ENCODE peak calls at places on chromosome 19, in seven cellular contexts. Q, R, D, S, A, X and V are unnamed samples.

GRCh38 chr19:16203256-16204004 is 5.7 kb downstream of the AP1M1 start:
- DNase-seq in Q (no peak), R (no peak), D (no peak), S (peak; percentile 33), A (no peak), X (no peak), V (no peak)

GRCh38 chr19:24054044-24054935 is 32.7 kb upstream of the ZNF254 start:
- DNase-seq in Q (peak; percentile 31), R (no peak), D (peak; percentile 89), S (no peak), A (peak; percentile 96), X (no peak), V (peak; percentile 100)

GRCh38 chr19:34189917-34190425 is 17.7 kb downstream of the LSM14A start:
- DNase-seq in Q (peak; percentile 33), R (no peak), D (no peak), S (no peak), A (no peak), X (no peak), V (no peak)

GRCh38 chr19:604355-604754 is 14.7 kb downstream of the HCN2 start:
- DNase-seq in Q (no peak), R (no peak), D (no peak), S (no peak), A (no peak), X (peak; percentile 32), V (no peak)

GRCh38 chr19:511101-511841 is 4.0 kb downstream of the TPGS1 start:
- DNase-seq in Q (peak; percentile 72), R (peak; percentile 79), D (peak; percentile 62), S (peak; percentile 88), A (no peak), X (peak; percentile 90), V (peak; percentile 64)

GRCh38 chr19:37817180-37817911 is 38.0 kb upstream of the ZNF573 start:
- DNase-seq in Q (peak; percentile 64), R (peak; percentile 59), D (peak; percentile 45), S (peak; percentile 95), A (peak; percentile 50), X (peak; percentile 40), V (peak; percentile 10)

GRCh38 chr19:50658438-50659317 is 9.4 kb downstream of the C19orf81 start:
- DNase-seq in Q (peak; percentile 91), R (no peak), D (peak; percentile 3), S (peak; percentile 97), A (peak; percentile 29), X (peak; percentile 67), V (no peak)

GRCh38 chr19:327291-328024 is 17.1 kb downstream of the MIER2 start:
- DNase-seq in Q (no peak), R (no peak), D (no peak), S (no peak), A (no peak), X (no peak), V (no peak)

GRCh38 chr19:18743281-18743825 is 47.8 kb downstream of the COMP start:
- DNase-seq in Q (peak; percentile 88), R (peak; percentile 76), D (peak; percentile 28), S (peak; percentile 54), A (no peak), X (no peak), V (peak; percentile 17)

GRCh38 chr19:47210180-47210490 is 20.9 kb downstream of the BBC3 start:
- DNase-seq in Q (no peak), R (no peak), D (no peak), S (no peak), A (no peak), X (no peak), V (no peak)

GRCh38 chr19:47125669-47125938 is 5.0 kb upstream of the SAE1 start:
- DNase-seq in Q (no peak), R (no peak), D (no peak), S (no peak), A (no peak), X (no peak), V (no peak)

GRCh38 chr19:18428837-18429674 is 8.9 kb downstream of the ISYNA1 start:
- DNase-seq in Q (peak; percentile 82), R (peak; percentile 78), D (peak; percentile 95), S (peak; percentile 97), A (peak; percentile 56), X (peak; percentile 91), V (peak; percentile 37)

GRCh38 chr19:58476498-58477015 is 405 bp downstream of the ZNF446 start:
- DNase-seq in Q (peak; percentile 18), R (no peak), D (peak; percentile 13), S (no peak), A (peak; percentile 40), X (no peak), V (no peak)

GRCh38 chr19:35742121-35742724 is at the start of gene IGFLR1:
- DNase-seq in Q (no peak), R (no peak), D (no peak), S (no peak), A (no peak), X (peak; percentile 58), V (no peak)

GRCh38 chr19:36244066-36244465 is 29.2 kb downstream of the ZNF146 start:
- DNase-seq in Q (no peak), R (no peak), D (no peak), S (peak; percentile 62), A (no peak), X (no peak), V (no peak)

GRCh38 chr19:55083004-55083850 is 7.6 kb downstream of the EPS8L1 start:
- DNase-seq in Q (no peak), R (peak; percentile 50), D (no peak), S (peak; percentile 81), A (no peak), X (no peak), V (no peak)

GRCh38 chr19:4338441-4339350 is at the start of gene STAP2:
- DNase-seq in Q (peak; percentile 17), R (peak; percentile 87), D (no peak), S (peak; percentile 80), A (no peak), X (peak; percentile 20), V (peak; percentile 85)

GRCh38 chr19:6413291-6413690 is 11.3 kb downstream of the KHSRP start:
- DNase-seq in Q (no peak), R (no peak), D (no peak), S (no peak), A (no peak), X (no peak), V (no peak)
- TF ChIP-seq CTCF in Q (no peak), R (no peak), D (no peak), S (no peak), A (no peak), X (no peak), V (no peak)

GRCh38 chr19:29525901-29526729 is at the start of gene VSTM2B:
- DNase-seq in Q (no peak), R (no peak), D (no peak), S (peak; percentile 66), A (no peak), X (no peak), V (no peak)

GRCh38 chr19:29528350-29528945 is 2.7 kb downstream of the VSTM2B start:
- DNase-seq in Q (peak; percentile 74), R (peak; percentile 54), D (peak; percentile 57), S (peak; percentile 94), A (peak; percentile 58), X (peak; percentile 46), V (peak; percentile 12)

GRCh38 chr19:29526730-29527499 is 1.1 kb downstream of the VSTM2B start:
- DNase-seq in Q (no peak), R (peak; percentile 34), D (no peak), S (peak; percentile 74), A (no peak), X (no peak), V (no peak)

GRCh38 chr19:29528946-29529645 is 3.3 kb downstream of the VSTM2B start:
- DNase-seq in Q (no peak), R (peak; percentile 35), D (no peak), S (peak; percentile 71), A (no peak), X (no peak), V (no peak)

GRCh38 chr19:29527500-29528328 is 1.9 kb downstream of the VSTM2B start:
- DNase-seq in Q (no peak), R (peak; percentile 39), D (no peak), S (no peak), A (no peak), X (no peak), V (no peak)
- TF ChIP-seq CTCF in Q (no peak), R (no peak), D (no peak), S (peak; percentile 57), A (no peak), X (no peak), V (no peak)

DNA sequence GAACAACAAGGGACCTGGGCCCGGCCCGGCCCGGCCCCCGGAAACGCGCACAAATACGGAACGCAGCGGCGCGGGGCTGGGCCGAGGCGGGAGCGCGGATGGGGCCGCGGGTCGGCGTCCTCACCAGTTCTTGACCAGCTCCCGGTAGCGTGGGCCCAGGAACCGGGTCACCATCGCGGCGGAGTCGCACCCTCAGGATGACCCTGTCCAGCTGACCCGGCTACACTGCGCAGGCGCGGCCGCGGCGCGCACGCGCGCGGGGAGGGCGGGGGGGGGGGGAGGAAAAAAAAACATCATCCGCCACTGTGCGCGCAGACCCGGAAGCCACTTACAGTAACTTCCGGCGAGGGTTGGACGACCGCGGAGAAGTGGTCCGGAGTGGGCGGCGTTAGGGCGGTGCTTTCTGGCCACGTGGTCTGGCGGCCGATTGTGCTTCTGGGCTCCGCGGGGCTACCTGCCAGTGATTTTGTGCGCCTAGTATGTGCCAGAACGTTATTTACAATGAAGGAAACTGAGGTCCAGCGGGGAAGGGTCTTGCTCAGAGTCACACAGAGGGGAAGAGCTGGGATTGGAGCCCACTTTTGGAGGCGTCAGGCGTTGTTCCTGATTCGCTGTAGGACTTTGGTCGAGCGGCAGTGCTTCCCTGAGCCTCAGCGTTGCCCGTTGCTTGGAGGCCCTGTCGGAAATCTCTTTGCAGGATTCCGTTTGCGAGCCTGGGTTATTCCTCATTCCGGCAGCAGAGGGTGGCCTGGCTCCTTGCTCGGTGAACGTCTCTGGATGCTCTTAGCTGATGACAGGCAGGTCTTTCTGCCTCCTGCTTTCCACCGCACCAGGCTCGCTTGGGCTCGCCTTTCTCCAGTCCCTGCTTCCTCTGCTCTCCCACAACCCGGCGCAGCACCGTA is at the start of gene UQCR11:
- DNase-seq in Q (peak; percentile 97), R (peak; percentile 97), D (peak; percentile 96), S (peak; percentile 98), A (peak; percentile 95), X (peak; percentile 89), V (peak; percentile 82)
- TF ChIP-seq CTCF in Q (peak; percentile 68), R (peak; percentile 50), D (peak; percentile 60), S (peak; percentile 70), A (peak; percentile 56), X (peak; percentile 90), V (peak; percentile 73)

DNA sequence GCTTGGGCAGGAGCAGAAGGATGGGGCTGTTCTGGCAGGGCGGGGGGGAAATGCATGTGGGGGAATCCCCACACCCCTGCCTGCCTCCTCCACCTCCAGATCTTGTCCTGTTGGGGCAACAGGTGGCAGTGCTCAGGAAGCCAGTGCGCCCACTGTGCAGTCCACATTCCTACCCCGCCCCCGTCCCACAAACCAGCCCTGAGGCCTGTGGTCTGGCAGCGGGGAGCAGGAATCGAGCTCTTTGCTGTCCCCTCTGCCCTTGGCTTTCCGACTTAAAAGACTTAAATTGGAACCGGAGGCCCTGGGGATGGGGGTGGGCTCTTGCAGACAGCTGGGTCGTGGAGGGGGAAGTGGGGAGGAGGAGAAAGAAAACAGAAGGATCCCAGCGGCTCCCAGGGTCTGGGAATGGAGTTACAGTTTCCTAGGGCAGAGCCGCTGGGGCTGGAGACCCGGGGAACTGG is 4.3 kb downstream of the NANOS3 start:
- DNase-seq in Q (peak; percentile 44), R (no peak), D (peak; percentile 45), S (peak; percentile 85), A (no peak), X (no peak), V (no peak)
- TF ChIP-seq CTCF in Q (no peak), R (no peak), D (no peak), S (no peak), A (no peak), X (no peak), V (no peak)